ENCODE peak calls at places on chromosomes 6 and 20, in nine cellular contexts. B is stimulated activated CD8-positive, alpha-beta memory T cell treated with anti-CD3 and anti-CD28 coated beads, Interleukin-15, amount 100 ng/mL, for 24 hours; T is H7; S is left colon; C is putamen; D is NCI-H69; J is SK-N-DZ; X is cardiac muscle cell; K is KG1. P is an unnamed sample.

GRCh38 chr20:39358052-39358451 is 395.9 kb downstream of the DHX35 start:
- DNase-seq in B (no peak), T (no peak), S (no peak), C (peak; percentile 2), D (no peak), J (no peak), X (no peak), K (no peak), P (no peak)

GRCh38 chr20:34683667-34684066 is 6.8 kb upstream of the PIGU start:
- DNase-seq in B (no peak), T (no peak), S (no peak), C (no peak), D (no peak), J (no peak), X (no peak), K (no peak), P (no peak)

GRCh38 chr6:11538799-11539468 is 1.4 kb downstream of the TMEM170B start:
- DNase-seq in B (no peak), T (no peak), S (no peak), C (no peak), D (no peak), J (no peak), X (no peak), K (peak; percentile 53), P (no peak)

GRCh38 chr6:80439721-80440488 is 333.4 kb downstream of the BCKDHB start:
- DNase-seq in B (no peak), T (no peak), S (no peak), C (no peak), D (peak; percentile 84), J (no peak), X (no peak), K (no peak), P (no peak)

GRCh38 chr6:122778334-122778733 is 1.2 kb upstream of the FABP7 start:
- DNase-seq in B (no peak), T (no peak), S (no peak), C (no peak), D (peak; percentile 55), J (no peak), X (no peak), K (no peak), P (no peak)

GRCh38 chr6:134093007-134093573 is 40.7 kb upstream of the SLC2A12 start:
- DNase-seq in B (no peak), T (no peak), S (no peak), C (no peak), D (peak; percentile 83), J (no peak), X (no peak), K (no peak), P (no peak)

GRCh38 chr6:84086545-84087429 is 53.2 kb downstream of the MRAP2 start:
- DNase-seq in B (no peak), T (no peak), S (no peak), C (no peak), D (no peak), J (no peak), X (no peak), K (no peak), P (no peak)

GRCh38 chr6:144653885-144654505 is 368.9 kb downstream of the UTRN start:
- DNase-seq in B (no peak), T (no peak), S (no peak), C (no peak), D (peak; percentile 86), J (no peak), X (no peak), K (no peak), P (no peak)

GRCh38 chr6:162777091-162777490 is 49.3 kb downstream of the PACRG start:
- DNase-seq in B (no peak), T (no peak), S (no peak), C (no peak), D (no peak), J (no peak), X (no peak), K (no peak), P (no peak)

P was measured in AG09319.